ENCODE peak calls at places on chromosome 5, in nine cellular contexts. A, T, C, D, P, W, X, R and Q are unnamed samples.

GRCh38 chr5:120361941-120362340 is 102.2 kb upstream of the PRR16 start:
- DNase-seq in A (no peak), T (no peak), C (no peak), D (no peak), P (no peak), W (no peak), X (no peak), R (no peak), Q (no peak)

GRCh38 chr5:67165524-67166459 is 30.8 kb downstream of the CD180 start:
- DNase-seq in A (peak; percentile 89), T (peak; percentile 56), C (peak; percentile 93), D (peak; percentile 80), P (peak; percentile 88), W (peak; percentile 78), X (peak; percentile 17), R (peak; percentile 24), Q (peak; percentile 9)

GRCh38 chr5:84163671-84164070 is 221.0 kb downstream of the EDIL3 start:
- DNase-seq in A (no peak), T (no peak), C (no peak), D (no peak), P (no peak), W (no peak), X (no peak), R (no peak), Q (no peak)

GRCh38 chr5:104016650-104017049 is 454.1 kb upstream of the NUDT12 start:
- DNase-seq in A (no peak), T (peak; percentile 38), C (no peak), D (peak; percentile 54), P (no peak), W (no peak), X (peak; percentile 58), R (no peak), Q (no peak)

GRCh38 chr5:132300572-132301340 is 6.6 kb downstream of the SLC22A4 start:
- DNase-seq in A (no peak), T (no peak), C (no peak), D (no peak), P (no peak), W (no peak), X (no peak), R (peak; percentile 61), Q (no peak)

GRCh38 chr5:68631884-68632283 is 416.3 kb downstream of the PIK3R1 start:
- DNase-seq in A (no peak), T (no peak), C (no peak), D (no peak), P (no peak), W (no peak), X (no peak), R (no peak), Q (no peak)

GRCh38 chr5:175001311-175001710 is 276.9 kb downstream of the MSX2 start:
- DNase-seq in A (no peak), T (no peak), C (no peak), D (no peak), P (no peak), W (no peak), X (no peak), R (no peak), Q (no peak)

GRCh38 chr5:40784027-40784653 is 14.0 kb downstream of the PRKAA1 start:
- DNase-seq in A (no peak), T (no peak), C (no peak), D (no peak), P (no peak), W (no peak), X (no peak), R (no peak), Q (no peak)

GRCh38 chr5:135149956-135150723 is 116.1 kb upstream of the PITX1 start:
- DNase-seq in A (no peak), T (no peak), C (no peak), D (no peak), P (no peak), W (no peak), X (no peak), R (peak; percentile 45), Q (no peak)

GRCh38 chr5:10760033-10760975 is 730 bp downstream of the DAP start:
- DNase-seq in A (peak; percentile 51), T (peak; percentile 53), C (no peak), D (peak; percentile 60), P (peak; percentile 57), W (peak; percentile 29), X (peak; percentile 24), R (peak; percentile 84), Q (no peak)

GRCh38 chr5:137142371-137143243 is 356.5 kb downstream of the SPOCK1 start:
- DNase-seq in A (no peak), T (peak; percentile 100), C (no peak), D (peak; percentile 99), P (peak; percentile 24), W (no peak), X (peak; percentile 83), R (peak; percentile 82), Q (peak; percentile 93)

GRCh38 chr5:39132128-39132447 is 57.9 kb upstream of the RICTOR start:
- DNase-seq in A (no peak), T (no peak), C (no peak), D (no peak), P (peak; percentile 64), W (no peak), X (no peak), R (no peak), Q (no peak)

GRCh38 chr5:51414516-51414915 is 31.3 kb downstream of the ISL1 start:
- DNase-seq in A (no peak), T (no peak), C (no peak), D (no peak), P (no peak), W (no peak), X (no peak), R (no peak), Q (no peak)

GRCh38 chr5:116502616-116503015 is 72.0 kb downstream of the SEMA6A start:
- DNase-seq in A (no peak), T (peak; percentile 89), C (no peak), D (peak; percentile 59), P (peak; percentile 7), W (no peak), X (no peak), R (no peak), Q (no peak)

GRCh38 chr5:54296386-54296785 is 14.0 kb downstream of the ARL15 start:
- DNase-seq in A (no peak), T (no peak), C (no peak), D (no peak), P (no peak), W (no peak), X (no peak), R (peak; percentile 95), Q (no peak)

GRCh38 chr5:12272389-12272788 is 368.1 kb upstream of the CTNND2 start:
- DNase-seq in A (no peak), T (no peak), C (no peak), D (no peak), P (peak; percentile 66), W (no peak), X (no peak), R (peak; percentile 4), Q (no peak)

GRCh38 chr5:34007116-34007674 is 655 bp downstream of the AMACR start:
- DNase-seq in A (no peak), T (no peak), C (no peak), D (no peak), P (no peak), W (no peak), X (no peak), R (peak; percentile 58), Q (no peak)

GRCh38 chr5:59813761-59814562 is 79.6 kb downstream of the PDE4D start:
- DNase-seq in A (peak; percentile 42), T (peak; percentile 61), C (peak; percentile 36), D (peak; percentile 68), P (peak; percentile 84), W (no peak), X (peak; percentile 33), R (peak; percentile 83), Q (no peak)

GRCh38 chr5:14445581-14446290 is 135.9 kb upstream of the OTULINL start:
- DNase-seq in A (no peak), T (peak; percentile 74), C (no peak), D (peak; percentile 73), P (no peak), W (no peak), X (no peak), R (peak; percentile 98), Q (no peak)

GRCh38 chr5:95283761-95284511 is 958 bp downstream of the MCTP1 start:
- DNase-seq in A (peak; percentile 50), T (peak; percentile 3), C (peak; percentile 39), D (no peak), P (no peak), W (no peak), X (no peak), R (peak; percentile 83), Q (no peak)

GRCh38 chr5:161096006-161096405 is 244.0 kb upstream of the ATP10B start:
- DNase-seq in A (no peak), T (peak; percentile 54), C (no peak), D (no peak), P (peak; percentile 65), W (no peak), X (no peak), R (peak; percentile 24), Q (no peak)

GRCh38 chr5:41527201-41527779 is 16.9 kb upstream of the PLCXD3 start:
- DNase-seq in A (no peak), T (peak; percentile 100), C (no peak), D (peak; percentile 99), P (peak; percentile 79), W (no peak), X (peak; percentile 55), R (no peak), Q (peak; percentile 25)

GRCh38 chr5:2207416-2207950 is 324.8 kb upstream of the IRX4 start:
- DNase-seq in A (no peak), T (no peak), C (no peak), D (no peak), P (no peak), W (no peak), X (no peak), R (no peak), Q (no peak)